ENCODE peak calls at places on chromosomes 5 and 9, in nine cellular contexts. N, T, Y, F, P, A, C, K and L are unnamed samples.

GRCh38 chr5:38339446-38339845 is 81.1 kb downstream of the EGFLAM start:
- DNase-seq in N (no peak), T (no peak), Y (no peak), F (no peak), P (no peak), A (no peak), C (no peak), K (no peak), L (no peak)

GRCh38 chr5:4662845-4663244 is 477.3 kb upstream of the ADAMTS16 start:
- DNase-seq in N (no peak), T (no peak), Y (no peak), F (no peak), P (no peak), A (no peak), C (no peak), K (no peak), L (no peak)

GRCh38 chr9:95296761-95297160 is 20.7 kb downstream of the FANCC start:
- DNase-seq in N (no peak), T (no peak), Y (no peak), F (peak), P (no peak), A (no peak), C (no peak), K (no peak), L (no peak)

GRCh38 chr9:131309526-131310276 is 20.2 kb downstream of the PLPP7 start:
- DNase-seq in N (no peak), T (no peak), Y (no peak), F (no peak), P (no peak), A (no peak), C (no peak), K (no peak), L (no peak)

GRCh38 chr9:73079326-73079725 is 72.3 kb upstream of the ANXA1 start:
- DNase-seq in N (peak), T (no peak), Y (no peak), F (no peak), P (no peak), A (no peak), C (no peak), K (no peak), L (no peak)

GRCh38 chr5:98994636-98995035 is 65.8 kb upstream of the CHD1 start:
- DNase-seq in N (no peak), T (no peak), Y (no peak), F (no peak), P (no peak), A (no peak), C (no peak), K (no peak), L (no peak)

GRCh38 chr9:126373241-126373640 is 46.6 kb downstream of the MVB12B start:
- DNase-seq in N (peak), T (no peak), Y (no peak), F (peak), P (no peak), A (no peak), C (no peak), K (no peak), L (no peak)

GRCh38 chr9:88388886-88389617 is 808 bp downstream of the SPIN1 start:
- DNase-seq in N (peak), T (no peak), Y (peak), F (peak), P (no peak), A (peak), C (peak), K (peak), L (no peak)

GRCh38 chr9:73613092-73613701 is 461.5 kb downstream of the ANXA1 start:
- DNase-seq in N (peak), T (no peak), Y (no peak), F (no peak), P (no peak), A (no peak), C (no peak), K (no peak), L (no peak)

GRCh38 chr5:68962632-68963484 is 131.0 kb upstream of the SLC30A5 start:
- DNase-seq in N (peak), T (peak), Y (peak), F (peak), P (no peak), A (peak), C (peak), K (peak), L (peak)

GRCh38 chr9:133050142-133050541 is 11.6 kb upstream of the CEL start:
- DNase-seq in N (no peak), T (no peak), Y (no peak), F (peak), P (no peak), A (no peak), C (no peak), K (peak), L (no peak)

GRCh38 chr5:165143727-165144210 is 1638.3 kb downstream of the MAT2B start:
- DNase-seq in N (no peak), T (no peak), Y (no peak), F (no peak), P (no peak), A (no peak), C (no peak), K (no peak), L (no peak)

DNA sequence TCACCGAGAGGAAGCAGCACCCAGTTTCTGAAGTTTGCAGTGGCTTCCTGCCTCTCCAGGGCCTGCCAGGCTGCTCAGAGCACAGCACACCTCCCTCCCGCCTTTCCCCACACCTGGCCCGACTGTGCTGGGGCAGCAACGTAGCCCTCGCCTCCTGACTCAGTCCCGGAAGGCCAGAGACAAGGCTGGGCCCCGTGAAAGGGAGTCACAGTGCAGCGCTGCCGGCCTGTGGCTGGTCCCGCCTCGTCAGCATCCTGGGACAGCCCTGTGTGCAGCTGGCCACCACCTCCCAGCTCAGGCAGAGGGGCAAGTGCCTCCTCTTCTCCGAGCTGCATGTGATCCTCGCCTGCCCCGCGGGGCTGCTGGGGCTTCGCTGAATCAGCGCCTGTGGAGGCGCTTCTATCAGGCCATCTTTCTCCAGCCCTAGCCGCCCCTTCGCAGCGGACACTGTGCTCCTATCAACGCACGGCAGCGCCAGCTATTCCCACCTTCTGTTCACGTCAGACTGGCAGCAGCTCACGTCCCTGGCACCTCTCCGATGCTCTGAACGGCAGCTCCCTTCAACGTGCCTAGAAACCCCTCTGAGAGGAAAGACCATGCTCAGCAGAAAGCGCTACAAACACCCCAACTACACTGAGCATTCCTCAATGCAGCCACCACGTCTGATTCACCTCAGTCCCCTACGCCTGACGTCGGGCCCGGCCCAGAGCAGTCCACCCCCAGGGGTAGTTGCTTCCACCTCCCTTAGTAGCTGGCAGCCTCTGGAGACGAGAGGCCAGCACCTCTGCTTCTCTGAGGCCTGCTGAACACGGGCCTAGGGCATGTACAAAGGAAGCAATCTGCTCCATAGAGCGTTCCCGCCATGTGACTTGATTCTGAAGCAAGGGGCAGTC is 78.8 kb downstream of the GPR21 start:
- DNase-seq in N (no peak), T (no peak), Y (no peak), F (no peak), P (no peak), A (no peak), C (no peak), K (peak), L (no peak)
- TF ChIP-seq POLR2A in N (no peak), T (no peak), Y (no peak), F (no peak), P (no peak), A (no peak), C (no peak), K (no peak), L (no peak)

DNA sequence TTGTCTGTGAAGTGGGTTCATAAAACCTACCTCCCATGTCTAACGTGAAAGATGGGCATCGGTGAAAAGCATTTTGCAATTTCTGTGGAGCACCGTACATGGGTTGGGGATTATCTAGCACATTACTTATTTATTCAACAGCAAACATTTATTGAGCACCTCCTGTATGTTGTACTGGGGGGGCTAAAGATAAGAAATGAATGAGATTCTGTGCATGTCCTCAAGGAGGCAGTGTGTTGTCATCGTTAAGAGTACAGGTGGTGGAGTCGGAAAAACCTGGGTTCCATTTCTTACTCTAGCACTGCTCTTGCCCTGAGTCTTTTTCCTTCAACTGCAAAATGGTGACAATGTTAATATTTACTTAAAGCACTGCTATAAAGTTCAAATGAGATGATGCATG is 30.4 kb upstream of the DENND1A start:
- DNase-seq in N (no peak), T (no peak), Y (no peak), F (no peak), P (no peak), A (no peak), C (no peak), K (no peak), L (no peak)
- H3K27ac ChIP-seq in N (no peak), T (no peak), Y (no peak), F (no peak), P (no peak), A (no peak), C (no peak), K (no peak), L (no peak)

GRCh38 chr9:120921751-120922181 is 4.8 kb downstream of the TRAF1 start:
- DNase-seq in N (no peak), T (no peak), Y (no peak), F (no peak), P (no peak), A (no peak), C (no peak), K (no peak), L (no peak)

GRCh38 chr9:120924698-120925534 is 1.7 kb downstream of the TRAF1 start:
- DNase-seq in N (no peak), T (no peak), Y (no peak), F (peak), P (no peak), A (no peak), C (no peak), K (no peak), L (no peak)

GRCh38 chr9:120922404-120923173 is 4.0 kb downstream of the TRAF1 start:
- DNase-seq in N (no peak), T (no peak), Y (no peak), F (no peak), P (no peak), A (peak), C (no peak), K (no peak), L (no peak)

GRCh38 chr9:120925535-120926396 is 830 bp downstream of the TRAF1 start:
- DNase-seq in N (peak), T (no peak), Y (no peak), F (peak), P (no peak), A (no peak), C (peak), K (no peak), L (no peak)

DNA sequence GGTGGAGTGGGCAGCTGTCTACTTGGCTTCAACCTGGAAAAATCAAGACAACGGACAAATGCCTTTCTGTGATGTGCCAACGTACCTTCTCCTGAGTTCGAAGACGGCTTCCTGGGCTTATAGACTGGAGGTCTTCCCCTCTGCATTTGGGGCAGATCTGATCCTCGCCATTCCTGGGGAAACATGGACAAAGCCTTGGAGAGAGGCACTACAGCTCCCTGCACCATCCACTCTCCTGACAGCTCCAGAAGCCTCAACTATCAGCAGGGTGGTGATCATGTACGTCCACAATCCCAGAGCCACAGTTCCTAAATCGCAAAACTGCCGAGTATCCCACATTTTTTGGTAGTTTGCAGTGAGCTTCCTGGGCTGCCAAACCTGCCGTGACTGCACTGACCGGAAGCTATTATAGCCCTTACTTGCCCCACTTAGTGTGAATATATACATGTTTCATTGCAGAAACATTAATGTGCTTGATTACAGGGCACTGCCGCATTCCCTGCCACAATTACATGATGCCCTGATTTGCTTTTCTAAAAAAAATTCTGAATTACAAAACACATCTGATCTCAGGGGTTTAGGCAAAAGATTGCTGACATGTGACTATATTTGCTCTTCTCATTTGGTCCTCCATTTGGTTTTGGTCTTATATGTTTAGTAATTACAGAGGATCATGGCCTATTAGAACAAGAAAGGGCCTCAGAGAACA is 2.8 kb downstream of the TRAF1 start:
- DNase-seq in N (no peak), T (no peak), Y (no peak), F (no peak), P (no peak), A (peak), C (no peak), K (no peak), L (no peak)
- H3K4me3 ChIP-seq in N (no peak), T (no peak), Y (no peak), F (no peak), P (no peak), A (no peak), C (no peak), K (no peak), L (no peak)

GRCh38 chr9:2601785-2602378 is 19.7 kb upstream of the VLDLR start:
- DNase-seq in N (no peak), T (no peak), Y (no peak), F (no peak), P (no peak), A (no peak), C (no peak), K (no peak), L (no peak)

GRCh38 chr9:2600307-2600706 is 21.3 kb upstream of the VLDLR start:
- DNase-seq in N (no peak), T (no peak), Y (no peak), F (no peak), P (no peak), A (no peak), C (no peak), K (no peak), L (no peak)

GRCh38 chr9:2602704-2603116 is 18.9 kb upstream of the VLDLR start:
- DNase-seq in N (peak), T (no peak), Y (no peak), F (peak), P (no peak), A (no peak), C (no peak), K (no peak), L (peak)

GRCh38 chr9:2597483-2597882 is 24.1 kb upstream of the VLDLR start:
- DNase-seq in N (no peak), T (no peak), Y (no peak), F (peak), P (no peak), A (no peak), C (no peak), K (no peak), L (no peak)

DNA sequence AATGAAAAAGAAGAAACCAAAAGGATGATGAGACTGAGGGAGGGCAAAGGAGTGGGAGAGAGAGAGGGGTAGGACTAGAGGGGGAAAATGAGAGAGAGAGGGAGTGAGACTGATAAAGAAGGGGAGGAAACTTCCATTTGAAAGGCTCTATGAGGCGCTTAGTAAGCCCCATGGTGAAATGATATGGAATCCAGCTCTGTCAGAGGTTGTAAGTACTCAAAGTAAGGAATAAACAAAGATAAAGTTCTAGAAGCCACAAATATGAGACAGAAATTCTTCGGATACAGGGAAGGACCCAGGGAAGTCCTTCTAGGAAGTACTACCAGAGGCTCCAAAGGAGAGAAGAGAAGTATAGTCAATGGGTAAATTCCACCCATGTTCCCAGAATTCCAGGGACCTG is 21.7 kb upstream of the VLDLR start:
- DNase-seq in N (no peak), T (no peak), Y (no peak), F (peak), P (no peak), A (no peak), C (no peak), K (no peak), L (no peak)
- TF ChIP-seq POLR2A in N (no peak), T (no peak), Y (no peak), F (no peak), P (no peak), A (no peak), C (no peak), K (no peak), L (no peak)

GRCh38 chr9:86321373-86321772 is 32.8 kb downstream of the TUT7 start:
- DNase-seq in N (peak), T (no peak), Y (no peak), F (peak), P (no peak), A (no peak), C (no peak), K (no peak), L (no peak)

GRCh38 chr9:86324901-86325300 is 29.3 kb downstream of the TUT7 start:
- DNase-seq in N (no peak), T (no peak), Y (no peak), F (peak), P (no peak), A (no peak), C (no peak), K (no peak), L (no peak)

GRCh38 chr9:86322973-86323644 is 31.1 kb downstream of the TUT7 start:
- DNase-seq in N (no peak), T (no peak), Y (no peak), F (peak), P (no peak), A (no peak), C (no peak), K (no peak), L (no peak)

GRCh38 chr9:86326536-86326935 is 27.7 kb downstream of the TUT7 start:
- DNase-seq in N (no peak), T (no peak), Y (no peak), F (no peak), P (no peak), A (no peak), C (no peak), K (no peak), L (no peak)

GRCh38 chr9:86324308-86324707 is 29.9 kb downstream of the TUT7 start:
- DNase-seq in N (no peak), T (no peak), Y (no peak), F (peak), P (no peak), A (no peak), C (no peak), K (no peak), L (no peak)
- H3K27ac ChIP-seq in N (peak), T (no peak), Y (no peak), F (peak), P (peak), A (no peak), C (no peak), K (no peak), L (no peak)

GRCh38 chr9:19378647-19379046 is 1.4 kb downstream of the RPS6 start:
- DNase-seq in N (no peak), T (no peak), Y (no peak), F (no peak), P (no peak), A (no peak), C (peak), K (no peak), L (no peak)

GRCh38 chr9:19378154-19378553 is 1.9 kb downstream of the RPS6 start:
- DNase-seq in N (no peak), T (no peak), Y (no peak), F (no peak), P (no peak), A (no peak), C (no peak), K (no peak), L (no peak)

GRCh38 chr9:19375536-19375935 is 4.5 kb downstream of the RPS6 start:
- DNase-seq in N (no peak), T (no peak), Y (no peak), F (peak), P (no peak), A (no peak), C (no peak), K (no peak), L (no peak)

GRCh38 chr9:19379283-19379682 is 753 bp downstream of the RPS6 start:
- DNase-seq in N (no peak), T (no peak), Y (no peak), F (no peak), P (no peak), A (no peak), C (no peak), K (no peak), L (no peak)

DNA sequence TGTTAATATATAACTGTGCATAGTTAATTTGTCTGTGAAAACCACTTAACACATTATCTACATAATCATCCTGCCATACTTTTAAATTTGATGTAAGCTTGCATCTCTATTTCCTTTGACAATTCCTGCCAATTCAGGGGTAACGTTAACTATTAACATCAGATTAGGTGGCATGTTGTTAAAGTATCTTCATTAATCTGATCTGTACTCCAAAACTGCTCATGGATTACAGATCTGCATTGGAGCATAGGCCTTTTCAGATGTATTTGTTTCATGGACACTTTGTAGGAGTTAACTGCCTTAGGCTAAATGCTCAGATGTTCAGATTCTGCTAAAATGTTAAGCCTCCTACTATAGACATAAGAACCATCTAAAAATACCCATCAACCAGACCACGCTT is 3.1 kb downstream of the RPS6 start:
- DNase-seq in N (no peak), T (no peak), Y (no peak), F (no peak), P (no peak), A (no peak), C (no peak), K (no peak), L (no peak)
- H3K4me3 ChIP-seq in N (peak), T (no peak), Y (no peak), F (no peak), P (no peak), A (no peak), C (no peak), K (no peak), L (no peak)

GRCh38 chr5:173330151-173330855 is 2.1 kb upstream of the STC2 start:
- DNase-seq in N (no peak), T (no peak), Y (no peak), F (no peak), P (no peak), A (no peak), C (no peak), K (no peak), L (no peak)

GRCh38 chr5:173328896-173329369 is 719 bp upstream of the STC2 start:
- DNase-seq in N (peak), T (no peak), Y (no peak), F (peak), P (no peak), A (no peak), C (no peak), K (peak), L (peak)

GRCh38 chr5:173330856-173331206 is 2.6 kb upstream of the STC2 start:
- DNase-seq in N (no peak), T (no peak), Y (no peak), F (no peak), P (no peak), A (no peak), C (no peak), K (no peak), L (no peak)

GRCh38 chr5:173327948-173328895 is at the start of gene STC2:
- DNase-seq in N (peak), T (peak), Y (peak), F (peak), P (no peak), A (peak), C (no peak), K (peak), L (peak)

GRCh38 chr5:173329370-173330150 is 1.3 kb upstream of the STC2 start:
- DNase-seq in N (peak), T (no peak), Y (no peak), F (no peak), P (no peak), A (no peak), C (no peak), K (peak), L (no peak)
- TF ChIP-seq POLR2A in N (no peak), T (no peak), Y (no peak), F (peak), P (no peak), A (no peak), C (no peak), K (no peak), L (no peak)